ENCODE peak calls at places on chromosomes 3 and 15, in five cellular contexts. One of them, this sample, is unnamed. For H3K9me3, the result is how much of the 10 kb centered on the place peaks cover.

GRCh38 chr3:67461667-67462142 is 192.7 kb downstream of the SUCLG2 start:
- DNase-seq in lung: no peak
- DNase-seq in AG04450: peak
- DNase-seq in small intestine: no peak
- DNase-seq in left lung: no peak
- DNase-seq in this sample: no peak

GRCh38 chr15:22262613-22263020 is 182.3 kb downstream of the OR4M2 start:
- DNase-seq in left lung: peak
- DNase-seq in lung: no peak
- DNase-seq in AG04450: no peak
- DNase-seq in small intestine: peak
- DNase-seq in this sample: no peak

GRCh38 chr15:40828447-40829036 is at the start of gene PPP1R14D:
- DNase-seq in left lung: no peak
- DNase-seq in AG04450: no peak
- DNase-seq in lung: no peak
- DNase-seq in small intestine: peak
- DNase-seq in this sample: no peak

GRCh38 chr3:151879037-151879436 is 5.6 kb downstream of the SUCNR1 start:
- DNase-seq in small intestine: no peak
- DNase-seq in left lung: no peak
- DNase-seq in lung: no peak
- DNase-seq in AG04450: no peak
- DNase-seq in this sample: no peak

GRCh38 chr3:15659254-15659975 is 57.9 kb downstream of the BTD start:
- DNase-seq in lung: no peak
- DNase-seq in AG04450: no peak
- DNase-seq in left lung: no peak
- DNase-seq in small intestine: no peak
- DNase-seq in this sample: no peak

GRCh38 chr15:38401716-38402115 is 52.2 kb upstream of the FAM98B start:
- DNase-seq in AG04450: no peak
- DNase-seq in left lung: no peak
- DNase-seq in small intestine: no peak
- DNase-seq in lung: no peak
- DNase-seq in this sample: no peak

GRCh38 chr15:97867870-97868269 is 92.6 kb upstream of the ARRDC4 start:
- DNase-seq in lung: no peak
- DNase-seq in left lung: no peak
- DNase-seq in AG04450: no peak
- DNase-seq in small intestine: peak
- DNase-seq in this sample: no peak

GRCh38 chr3:49177073-49177472 is 5.7 kb downstream of the KLHDC8B start:
- DNase-seq in lung: no peak
- DNase-seq in left lung: no peak
- DNase-seq in AG04450: no peak
- DNase-seq in small intestine: no peak
- DNase-seq in this sample: no peak

GRCh38 chr3:85571835-85572234 is 613.0 kb downstream of the CADM2 start:
- DNase-seq in small intestine: no peak
- DNase-seq in left lung: no peak
- DNase-seq in lung: no peak
- DNase-seq in AG04450: no peak
- DNase-seq in this sample: no peak

GRCh38 chr3:13072239-13073041 is 789 bp downstream of the IQSEC1 start:
- DNase-seq in left lung: peak
- DNase-seq in small intestine: no peak
- DNase-seq in AG04450: no peak
- DNase-seq in lung: no peak
- DNase-seq in this sample: no peak

GRCh38 chr15:90576711-90577389 is 47.1 kb downstream of the CRTC3 start:
- DNase-seq in small intestine: no peak
- DNase-seq in left lung: no peak
- DNase-seq in AG04450: no peak
- DNase-seq in lung: no peak
- DNase-seq in this sample: no peak
- H3K9me3 ChIP-seq in small intestine: under half
- H3K9me3 ChIP-seq in left lung: under half
- H3K9me3 ChIP-seq in AG04450: under half
- H3K9me3 ChIP-seq in lung: under half
- H3K9me3 ChIP-seq in this sample: under half

GRCh38 chr3:107681385-107681784 is 158.6 kb downstream of the BBX start:
- DNase-seq in lung: no peak
- DNase-seq in small intestine: no peak
- DNase-seq in left lung: no peak
- DNase-seq in AG04450: no peak
- DNase-seq in this sample: no peak
- H3K27ac ChIP-seq in lung: peak
- H3K27ac ChIP-seq in small intestine: no peak
- H3K27ac ChIP-seq in left lung: peak
- H3K27ac ChIP-seq in AG04450: no peak
- H3K27ac ChIP-seq in this sample: no peak

GRCh38 chr3:99747915-99748314 is 69.7 kb upstream of the CMSS1 start:
- DNase-seq in lung: no peak
- DNase-seq in small intestine: no peak
- DNase-seq in left lung: no peak
- DNase-seq in AG04450: no peak
- DNase-seq in this sample: no peak
- H3K9me3 ChIP-seq in lung: under half
- H3K9me3 ChIP-seq in small intestine: under half
- H3K9me3 ChIP-seq in left lung: under half
- H3K9me3 ChIP-seq in AG04450: under half
- H3K9me3 ChIP-seq in this sample: under half

DNA sequence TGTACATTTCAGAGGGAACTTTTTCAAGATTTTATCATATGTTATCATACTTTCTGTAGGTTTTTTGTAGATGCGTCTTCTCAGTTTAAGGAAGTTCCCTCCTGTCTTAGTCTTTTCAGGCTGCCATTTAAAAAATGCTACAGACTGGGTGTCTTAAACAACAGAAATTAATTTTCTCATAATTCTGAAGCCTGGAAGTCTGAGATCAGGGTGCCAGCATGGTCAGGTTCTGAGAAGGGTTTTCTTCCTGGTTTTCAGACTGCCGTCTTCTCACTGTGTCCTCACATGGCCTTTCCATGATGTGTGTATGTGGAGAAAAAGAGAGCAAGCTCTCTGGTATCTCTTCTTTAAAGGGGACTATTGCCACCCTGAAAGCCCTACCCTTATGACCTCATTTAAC is 189.9 kb upstream of the SOX2 start:
- DNase-seq in small intestine: no peak
- DNase-seq in AG04450: no peak
- DNase-seq in lung: no peak
- DNase-seq in left lung: no peak
- DNase-seq in this sample: no peak
- H3K27ac ChIP-seq in small intestine: no peak
- H3K27ac ChIP-seq in AG04450: no peak
- H3K27ac ChIP-seq in lung: no peak
- H3K27ac ChIP-seq in left lung: no peak
- H3K27ac ChIP-seq in this sample: no peak